ENCODE peak calls at places on chromosomes 16 and 17, in five cellular contexts. One of them, this sample, is unnamed.

GRCh38 chr17:43779145-43780125 is 658 bp upstream of the DUSP3 start:
- DNase-seq in HCT116: peak
- DNase-seq in NCI-H446 treated with DMSO at 0.1 percent for 48 hours: no peak
- DNase-seq in activated T-cell treated with anti-CD3 and anti-CD28 coated beads, Interleukin-2, amount 50 U/mL, for 24 hours: no peak
- DNase-seq in Right ventricle myocardium superior: no peak
- DNase-seq in this sample: no peak

GRCh38 chr16:89087922-89088321 is 5.7 kb upstream of the ACSF3 start:
- DNase-seq in HCT116: no peak
- DNase-seq in NCI-H446 treated with DMSO at 0.1 percent for 48 hours: no peak
- DNase-seq in activated T-cell treated with anti-CD3 and anti-CD28 coated beads, Interleukin-2, amount 50 U/mL, for 24 hours: no peak
- DNase-seq in Right ventricle myocardium superior: no peak
- DNase-seq in this sample: no peak

GRCh38 chr16:85029413-85029794 is 1.8 kb downstream of the KIAA0513 start:
- DNase-seq in HCT116: no peak
- DNase-seq in NCI-H446 treated with DMSO at 0.1 percent for 48 hours: no peak
- DNase-seq in activated T-cell treated with anti-CD3 and anti-CD28 coated beads, Interleukin-2, amount 50 U/mL, for 24 hours: peak
- DNase-seq in Right ventricle myocardium superior: no peak
- DNase-seq in this sample: no peak

GRCh38 chr16:57783883-57784282 is 18.4 kb downstream of the KIFC3 start:
- DNase-seq in HCT116: no peak
- DNase-seq in NCI-H446 treated with DMSO at 0.1 percent for 48 hours: no peak
- DNase-seq in activated T-cell treated with anti-CD3 and anti-CD28 coated beads, Interleukin-2, amount 50 U/mL, for 24 hours: no peak
- DNase-seq in Right ventricle myocardium superior: no peak
- DNase-seq in this sample: no peak

GRCh38 chr16:31420037-31420436 is 8.1 kb downstream of the COX6A2 start:
- DNase-seq in HCT116: no peak
- DNase-seq in NCI-H446 treated with DMSO at 0.1 percent for 48 hours: no peak
- DNase-seq in activated T-cell treated with anti-CD3 and anti-CD28 coated beads, Interleukin-2, amount 50 U/mL, for 24 hours: no peak
- DNase-seq in Right ventricle myocardium superior: no peak
- DNase-seq in this sample: no peak

GRCh38 chr17:64084086-64084939 is 45.6 kb downstream of the ERN1 start:
- DNase-seq in HCT116: no peak
- DNase-seq in NCI-H446 treated with DMSO at 0.1 percent for 48 hours: no peak
- DNase-seq in activated T-cell treated with anti-CD3 and anti-CD28 coated beads, Interleukin-2, amount 50 U/mL, for 24 hours: no peak
- DNase-seq in Right ventricle myocardium superior: no peak
- DNase-seq in this sample: no peak

GRCh38 chr17:75032896-75033294 is 13.9 kb downstream of the ATP5PD start:
- DNase-seq in HCT116: no peak
- DNase-seq in NCI-H446 treated with DMSO at 0.1 percent for 48 hours: peak
- DNase-seq in activated T-cell treated with anti-CD3 and anti-CD28 coated beads, Interleukin-2, amount 50 U/mL, for 24 hours: no peak
- DNase-seq in Right ventricle myocardium superior: no peak
- DNase-seq in this sample: no peak

GRCh38 chr17:44905006-44906000 is 6.1 kb upstream of the EFTUD2 start:
- DNase-seq in HCT116: no peak
- DNase-seq in NCI-H446 treated with DMSO at 0.1 percent for 48 hours: no peak
- DNase-seq in activated T-cell treated with anti-CD3 and anti-CD28 coated beads, Interleukin-2, amount 50 U/mL, for 24 hours: no peak
- DNase-seq in Right ventricle myocardium superior: no peak
- DNase-seq in this sample: no peak

GRCh38 chr16:49336581-49336980 is 37.0 kb upstream of the C16orf78 start:
- DNase-seq in HCT116: no peak
- DNase-seq in NCI-H446 treated with DMSO at 0.1 percent for 48 hours: no peak
- DNase-seq in activated T-cell treated with anti-CD3 and anti-CD28 coated beads, Interleukin-2, amount 50 U/mL, for 24 hours: no peak
- DNase-seq in Right ventricle myocardium superior: no peak
- DNase-seq in this sample: no peak

GRCh38 chr17:41835800-41836549 is at the start of gene NT5C3B:
- DNase-seq in HCT116: peak
- DNase-seq in NCI-H446 treated with DMSO at 0.1 percent for 48 hours: no peak
- DNase-seq in activated T-cell treated with anti-CD3 and anti-CD28 coated beads, Interleukin-2, amount 50 U/mL, for 24 hours: peak
- DNase-seq in Right ventricle myocardium superior: peak
- DNase-seq in this sample: peak

GRCh38 chr17:49210158-49211029 is at the start of the genes ABI3 and GNGT2:
- DNase-seq in HCT116: no peak
- DNase-seq in NCI-H446 treated with DMSO at 0.1 percent for 48 hours: no peak
- DNase-seq in activated T-cell treated with anti-CD3 and anti-CD28 coated beads, Interleukin-2, amount 50 U/mL, for 24 hours: peak
- DNase-seq in Right ventricle myocardium superior: peak
- DNase-seq in this sample: no peak

This sample was measured in NCI-H1694.